ENCODE peak calls at places on chromosomes 1 and 21, in six cellular contexts. One of them, this sample, is unnamed.

GRCh38 chr1:229221106-229222019 is 49.5 kb upstream of the RAB4A start:
- DNase-seq in NCI-H510A: peak
- DNase-seq in MCF 10A: peak
- DNase-seq in frontal cortex: no peak
- DNase-seq in omental fat pad: no peak
- DNase-seq in epithelial cell of proximal tubule: peak
- DNase-seq in this sample: peak

GRCh38 chr1:110606784-110607662 is 865 bp upstream of the KCNA2 start:
- DNase-seq in NCI-H510A: no peak
- DNase-seq in MCF 10A: no peak
- DNase-seq in frontal cortex: peak
- DNase-seq in omental fat pad: no peak
- DNase-seq in epithelial cell of proximal tubule: no peak
- DNase-seq in this sample: no peak

GRCh38 chr1:26994020-26994745 is 691 bp downstream of the TRNP1 start:
- DNase-seq in NCI-H510A: no peak
- DNase-seq in MCF 10A: no peak
- DNase-seq in frontal cortex: peak
- DNase-seq in omental fat pad: no peak
- DNase-seq in epithelial cell of proximal tubule: no peak
- DNase-seq in this sample: peak

GRCh38 chr1:98323396-98323795 is 338.1 kb upstream of the SNX7 start:
- DNase-seq in NCI-H510A: no peak
- DNase-seq in MCF 10A: peak
- DNase-seq in frontal cortex: no peak
- DNase-seq in omental fat pad: no peak
- DNase-seq in epithelial cell of proximal tubule: no peak
- DNase-seq in this sample: no peak

GRCh38 chr1:205505791-205506190 is 1.3 kb downstream of the CDK18 start:
- DNase-seq in NCI-H510A: no peak
- DNase-seq in MCF 10A: peak
- DNase-seq in frontal cortex: no peak
- DNase-seq in omental fat pad: no peak
- DNase-seq in epithelial cell of proximal tubule: no peak
- DNase-seq in this sample: no peak

GRCh38 chr21:45393833-45394638 is 10.9 kb upstream of the COL18A1 start:
- DNase-seq in NCI-H510A: no peak
- DNase-seq in MCF 10A: no peak
- DNase-seq in frontal cortex: no peak
- DNase-seq in omental fat pad: no peak
- DNase-seq in epithelial cell of proximal tubule: no peak
- DNase-seq in this sample: no peak

GRCh38 chr1:160459056-160459455 is 58.7 kb downstream of the VANGL2 start:
- DNase-seq in NCI-H510A: no peak
- DNase-seq in MCF 10A: no peak
- DNase-seq in frontal cortex: no peak
- DNase-seq in omental fat pad: no peak
- DNase-seq in epithelial cell of proximal tubule: no peak
- DNase-seq in this sample: no peak

GRCh38 chr21:32348604-32349332 is 44.0 kb downstream of the URB1 start:
- DNase-seq in NCI-H510A: no peak
- DNase-seq in MCF 10A: no peak
- DNase-seq in frontal cortex: no peak
- DNase-seq in omental fat pad: no peak
- DNase-seq in epithelial cell of proximal tubule: no peak
- DNase-seq in this sample: no peak

GRCh38 chr1:54117815-54118563 is 34.8 kb downstream of the CDCP2 start:
- DNase-seq in NCI-H510A: no peak
- DNase-seq in MCF 10A: peak
- DNase-seq in frontal cortex: peak
- DNase-seq in omental fat pad: no peak
- DNase-seq in epithelial cell of proximal tubule: no peak
- DNase-seq in this sample: no peak

GRCh38 chr1:160748182-160748876 is 9.3 kb downstream of the SLAMF7 start:
- DNase-seq in NCI-H510A: no peak
- DNase-seq in MCF 10A: peak
- DNase-seq in frontal cortex: no peak
- DNase-seq in omental fat pad: no peak
- DNase-seq in epithelial cell of proximal tubule: no peak
- DNase-seq in this sample: no peak

GRCh38 chr1:156245451-156246232 is 2.2 kb downstream of the PAQR6 start:
- DNase-seq in NCI-H510A: peak
- DNase-seq in MCF 10A: no peak
- DNase-seq in frontal cortex: peak
- DNase-seq in omental fat pad: no peak
- DNase-seq in epithelial cell of proximal tubule: no peak
- DNase-seq in this sample: peak

GRCh38 chr1:61152066-61152465 is 69.7 kb downstream of the NFIA start:
- DNase-seq in NCI-H510A: no peak
- DNase-seq in MCF 10A: no peak
- DNase-seq in frontal cortex: no peak
- DNase-seq in omental fat pad: no peak
- DNase-seq in epithelial cell of proximal tubule: no peak
- DNase-seq in this sample: no peak

GRCh38 chr1:244187310-244187709 is 136.2 kb downstream of the ZBTB18 start:
- DNase-seq in NCI-H510A: no peak
- DNase-seq in MCF 10A: no peak
- DNase-seq in frontal cortex: no peak
- DNase-seq in omental fat pad: no peak
- DNase-seq in epithelial cell of proximal tubule: no peak
- DNase-seq in this sample: no peak

GRCh38 chr1:214470132-214470531 is 81.3 kb downstream of the PTPN14 start:
- DNase-seq in NCI-H510A: no peak
- DNase-seq in MCF 10A: peak
- DNase-seq in frontal cortex: no peak
- DNase-seq in omental fat pad: no peak
- DNase-seq in epithelial cell of proximal tubule: no peak
- DNase-seq in this sample: no peak

GRCh38 chr1:6868371-6869001 is 83.2 kb downstream of the CAMTA1 start:
- DNase-seq in NCI-H510A: no peak
- DNase-seq in MCF 10A: no peak
- DNase-seq in frontal cortex: no peak
- DNase-seq in omental fat pad: no peak
- DNase-seq in epithelial cell of proximal tubule: no peak
- DNase-seq in this sample: no peak

GRCh38 chr1:185775505-185775904 is 41.3 kb downstream of the HMCN1 start:
- DNase-seq in NCI-H510A: no peak
- DNase-seq in MCF 10A: peak
- DNase-seq in frontal cortex: no peak
- DNase-seq in omental fat pad: no peak
- DNase-seq in epithelial cell of proximal tubule: peak
- DNase-seq in this sample: peak

GRCh38 chr1:98398649-98399048 is 262.9 kb upstream of the SNX7 start:
- DNase-seq in NCI-H510A: no peak
- DNase-seq in MCF 10A: no peak
- DNase-seq in frontal cortex: no peak
- DNase-seq in omental fat pad: no peak
- DNase-seq in epithelial cell of proximal tubule: no peak
- DNase-seq in this sample: no peak

GRCh38 chr21:44987301-44987885 is 47.6 kb downstream of the SLX9 start:
- DNase-seq in NCI-H510A: no peak
- DNase-seq in MCF 10A: no peak
- DNase-seq in frontal cortex: no peak
- DNase-seq in omental fat pad: no peak
- DNase-seq in epithelial cell of proximal tubule: no peak
- DNase-seq in this sample: no peak

GRCh38 chr1:116439701-116440100 is 66.7 kb downstream of the ATP1A1 start:
- DNase-seq in NCI-H510A: no peak
- DNase-seq in MCF 10A: no peak
- DNase-seq in frontal cortex: no peak
- DNase-seq in omental fat pad: no peak
- DNase-seq in epithelial cell of proximal tubule: no peak
- DNase-seq in this sample: no peak

GRCh38 chr21:38542263-38542662 is 44.0 kb upstream of the ERG start:
- DNase-seq in NCI-H510A: no peak
- DNase-seq in MCF 10A: no peak
- DNase-seq in frontal cortex: no peak
- DNase-seq in omental fat pad: no peak
- DNase-seq in epithelial cell of proximal tubule: no peak
- DNase-seq in this sample: no peak

GRCh38 chr1:112870887-112871646 is 84.9 kb downstream of the SLC16A1 start:
- DNase-seq in NCI-H510A: no peak
- DNase-seq in MCF 10A: no peak
- DNase-seq in frontal cortex: no peak
- DNase-seq in omental fat pad: no peak
- DNase-seq in epithelial cell of proximal tubule: no peak
- DNase-seq in this sample: no peak

GRCh38 chr1:196535727-196536126 is 72.5 kb downstream of the KCNT2 start:
- DNase-seq in NCI-H510A: no peak
- DNase-seq in MCF 10A: peak
- DNase-seq in frontal cortex: no peak
- DNase-seq in omental fat pad: no peak
- DNase-seq in epithelial cell of proximal tubule: no peak
- DNase-seq in this sample: no peak

GRCh38 chr1:111735858-111736544 is 3.2 kb downstream of the INKA2 start:
- DNase-seq in NCI-H510A: peak
- DNase-seq in MCF 10A: no peak
- DNase-seq in frontal cortex: no peak
- DNase-seq in omental fat pad: no peak
- DNase-seq in epithelial cell of proximal tubule: no peak
- DNase-seq in this sample: peak

GRCh38 chr1:183842817-183843187 is 37.9 kb downstream of the RGL1 start:
- DNase-seq in NCI-H510A: no peak
- DNase-seq in MCF 10A: no peak
- DNase-seq in frontal cortex: no peak
- DNase-seq in omental fat pad: no peak
- DNase-seq in epithelial cell of proximal tubule: no peak
- DNase-seq in this sample: no peak

GRCh38 chr21:33111577-33111976 is 41.6 kb downstream of the OLIG1 start:
- DNase-seq in NCI-H510A: no peak
- DNase-seq in MCF 10A: no peak
- DNase-seq in frontal cortex: no peak
- DNase-seq in omental fat pad: no peak
- DNase-seq in epithelial cell of proximal tubule: no peak
- DNase-seq in this sample: no peak